ENCODE peak calls at places on chromosomes 5 and 9, in six cellular contexts. J, L, I, O, F and Q are unnamed samples.

GRCh38 chr9:10704720-10705119 is 91.9 kb upstream of the PTPRD start:
- DNase-seq in J (no peak), L (no peak), I (no peak), O (peak; percentile 54), F (no peak), Q (no peak)

GRCh38 chr5:4640793-4641192 is 499.3 kb upstream of the ADAMTS16 start:
- DNase-seq in J (no peak), L (peak; percentile 62), I (no peak), O (peak; percentile 85), F (peak; percentile 1), Q (peak; percentile 32)

GRCh38 chr5:54717870-54718269 is 200.3 kb downstream of the SNX18 start:
- DNase-seq in J (no peak), L (no peak), I (no peak), O (no peak), F (no peak), Q (no peak)

GRCh38 chr5:137679195-137679594 is 56.7 kb downstream of the KLHL3 start:
- DNase-seq in J (no peak), L (no peak), I (no peak), O (no peak), F (no peak), Q (no peak)

GRCh38 chr5:58860680-58861079 is 277.8 kb downstream of the RAB3C start:
- DNase-seq in J (no peak), L (no peak), I (no peak), O (no peak), F (no peak), Q (no peak)

GRCh38 chr5:179275941-179276837 is 69.1 kb downstream of the ADAMTS2 start:
- DNase-seq in J (peak; percentile 98), L (no peak), I (peak; percentile 51), O (peak; percentile 48), F (no peak), Q (no peak)

GRCh38 chr5:135864503-135865443 is 30.3 kb downstream of the SLC25A48 start:
- DNase-seq in J (no peak), L (no peak), I (no peak), O (no peak), F (no peak), Q (no peak)

GRCh38 chr5:93622240-93622885 is 39.3 kb downstream of the NR2F1 start:
- DNase-seq in J (peak; percentile 77), L (no peak), I (no peak), O (peak; percentile 92), F (peak; percentile 25), Q (no peak)

GRCh38 chr5:103562453-103563157 is at the start of gene NUDT12:
- DNase-seq in J (peak; percentile 67), L (peak; percentile 91), I (peak; percentile 72), O (peak; percentile 89), F (peak; percentile 70), Q (peak; percentile 5)

GRCh38 chr9:13410566-13411031 is 131.1 kb upstream of the MPDZ start:
- DNase-seq in J (no peak), L (no peak), I (no peak), O (no peak), F (peak; percentile 56), Q (no peak)

GRCh38 chr9:133089271-133089671 is 27.5 kb downstream of the CEL start:
- DNase-seq in J (no peak), L (peak; percentile 44), I (no peak), O (peak; percentile 5), F (no peak), Q (peak; percentile 20)

GRCh38 chr9:8648271-8648670 is 848.7 kb upstream of the DMAC1 start:
- DNase-seq in J (no peak), L (no peak), I (no peak), O (peak; percentile 54), F (no peak), Q (no peak)

GRCh38 chr5:73222173-73222572 is 49.2 kb downstream of the TMEM174 start:
- DNase-seq in J (no peak), L (no peak), I (no peak), O (no peak), F (no peak), Q (no peak)

GRCh38 chr5:108727154-108727638 is 20.5 kb upstream of the FER start:
- DNase-seq in J (peak; percentile 24), L (no peak), I (peak; percentile 60), O (no peak), F (no peak), Q (no peak)

GRCh38 chr5:64210866-64211265 is 45.2 kb downstream of the RNF180 start:
- DNase-seq in J (peak; percentile 72), L (no peak), I (no peak), O (peak; percentile 84), F (peak; percentile 84), Q (no peak)

GRCh38 chr5:122908662-122909061 is 63.2 kb downstream of the SNX24 start:
- DNase-seq in J (no peak), L (no peak), I (no peak), O (peak; percentile 54), F (no peak), Q (no peak)

GRCh38 chr5:17012289-17012688 is 76.2 kb upstream of the MYO10 start:
- DNase-seq in J (peak; percentile 83), L (no peak), I (no peak), O (peak; percentile 16), F (peak; percentile 60), Q (no peak)

GRCh38 chr5:127088226-127088625 is 14.9 kb upstream of the C5orf63 start:
- DNase-seq in J (peak; percentile 97), L (no peak), I (peak; percentile 29), O (no peak), F (peak; percentile 95), Q (no peak)

GRCh38 chr5:73188764-73189521 is 15.9 kb downstream of the TMEM174 start:
- DNase-seq in J (peak; percentile 66), L (peak; percentile 39), I (no peak), O (peak; percentile 62), F (no peak), Q (no peak)

GRCh38 chr5:56406838-56407237 is 173.7 kb upstream of the ANKRD55 start:
- DNase-seq in J (peak; percentile 43), L (no peak), I (no peak), O (no peak), F (no peak), Q (no peak)

GRCh38 chr5:103444333-103445038 is 118.1 kb downstream of the NUDT12 start:
- DNase-seq in J (no peak), L (no peak), I (no peak), O (peak; percentile 45), F (peak; percentile 27), Q (no peak)

GRCh38 chr5:1911773-1912235 is 29.1 kb upstream of the IRX4 start:
- DNase-seq in J (no peak), L (peak; percentile 25), I (no peak), O (no peak), F (no peak), Q (no peak)

GRCh38 chr5:78985407-78986223 is 505 bp upstream of the ARSB start:
- DNase-seq in J (peak; percentile 64), L (peak; percentile 46), I (peak; percentile 57), O (no peak), F (peak; percentile 39), Q (peak; percentile 65)

GRCh38 chr9:131625848-131626670 is 80.7 kb downstream of the PRRT1B start:
- DNase-seq in J (peak; percentile 17), L (no peak), I (no peak), O (no peak), F (no peak), Q (no peak)

GRCh38 chr5:81426347-81426746 is 32.4 kb upstream of the ACOT12 start:
- DNase-seq in J (no peak), L (no peak), I (no peak), O (no peak), F (no peak), Q (no peak)
- H3K27ac ChIP-seq in J (no peak overlapping the region), L (no peak overlapping the region), I (no peak overlapping the region), O (no peak overlapping the region), F (no peak overlapping the region), Q (peak overlapping the region; percentile 57)

GRCh38 chr5:76664065-76664464 is 40.9 kb upstream of the F2RL2 start:
- DNase-seq in J (no peak), L (no peak), I (no peak), O (no peak), F (no peak), Q (no peak)

GRCh38 chr5:76663573-76663972 is 40.4 kb upstream of the F2RL2 start:
- DNase-seq in J (no peak), L (no peak), I (no peak), O (no peak), F (no peak), Q (no peak)

GRCh38 chr5:76660360-76660759 is 37.2 kb upstream of the F2RL2 start:
- DNase-seq in J (peak; percentile 13), L (no peak), I (no peak), O (no peak), F (no peak), Q (no peak)

GRCh38 chr5:76657683-76658311 is 34.6 kb upstream of the F2RL2 start:
- DNase-seq in J (no peak), L (no peak), I (no peak), O (peak; percentile 90), F (no peak), Q (no peak)

DNA sequence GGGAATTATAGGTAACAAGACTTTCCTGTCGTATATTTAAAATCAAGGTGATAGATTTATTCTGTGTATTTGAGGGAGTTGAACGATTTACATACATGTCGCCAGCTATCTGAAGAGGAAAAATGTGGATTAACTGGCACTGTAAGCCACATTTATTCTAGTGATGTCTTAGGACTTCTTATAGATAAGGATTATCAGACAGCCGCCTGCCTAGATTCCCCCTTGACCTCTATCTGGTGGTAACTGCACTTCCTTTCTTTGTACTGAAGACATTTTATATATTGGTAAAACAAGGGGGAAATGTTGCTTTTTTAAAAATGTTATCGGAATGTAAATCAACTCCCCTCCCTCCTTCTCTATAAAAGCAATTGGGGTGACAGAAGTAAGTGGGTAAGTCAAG is 39.3 kb upstream of the F2RL2 start:
- DNase-seq in J (no peak), L (no peak), I (no peak), O (no peak), F (no peak), Q (no peak)
- H3K4me1 ChIP-seq in J (peaks cover 4% of the 10 kb centered on the region), L (no peaks in the 10 kb centered on the region), I (no peaks in the 10 kb centered on the region), O (peaks cover 14% of the 10 kb centered on the region), F (no peaks in the 10 kb centered on the region), Q (no peaks in the 10 kb centered on the region)

GRCh38 chr5:172770675-172771438 is at the start of gene DUSP1:
- DNase-seq in J (peak; percentile 98), L (peak; percentile 96), I (peak; percentile 99), O (peak; percentile 98), F (peak; percentile 95), Q (peak; percentile 93)
- H3K9ac ChIP-seq in J (peak within 1 kb of the TSS; percentile 94), L (peak within 1 kb of the TSS; percentile 70), I (peak within 1 kb of the TSS; percentile 100), O (peak within 1 kb of the TSS; percentile 93), F (peak within 1 kb of the TSS; percentile 96), Q (peak within 1 kb of the TSS; percentile 91)

DNA sequence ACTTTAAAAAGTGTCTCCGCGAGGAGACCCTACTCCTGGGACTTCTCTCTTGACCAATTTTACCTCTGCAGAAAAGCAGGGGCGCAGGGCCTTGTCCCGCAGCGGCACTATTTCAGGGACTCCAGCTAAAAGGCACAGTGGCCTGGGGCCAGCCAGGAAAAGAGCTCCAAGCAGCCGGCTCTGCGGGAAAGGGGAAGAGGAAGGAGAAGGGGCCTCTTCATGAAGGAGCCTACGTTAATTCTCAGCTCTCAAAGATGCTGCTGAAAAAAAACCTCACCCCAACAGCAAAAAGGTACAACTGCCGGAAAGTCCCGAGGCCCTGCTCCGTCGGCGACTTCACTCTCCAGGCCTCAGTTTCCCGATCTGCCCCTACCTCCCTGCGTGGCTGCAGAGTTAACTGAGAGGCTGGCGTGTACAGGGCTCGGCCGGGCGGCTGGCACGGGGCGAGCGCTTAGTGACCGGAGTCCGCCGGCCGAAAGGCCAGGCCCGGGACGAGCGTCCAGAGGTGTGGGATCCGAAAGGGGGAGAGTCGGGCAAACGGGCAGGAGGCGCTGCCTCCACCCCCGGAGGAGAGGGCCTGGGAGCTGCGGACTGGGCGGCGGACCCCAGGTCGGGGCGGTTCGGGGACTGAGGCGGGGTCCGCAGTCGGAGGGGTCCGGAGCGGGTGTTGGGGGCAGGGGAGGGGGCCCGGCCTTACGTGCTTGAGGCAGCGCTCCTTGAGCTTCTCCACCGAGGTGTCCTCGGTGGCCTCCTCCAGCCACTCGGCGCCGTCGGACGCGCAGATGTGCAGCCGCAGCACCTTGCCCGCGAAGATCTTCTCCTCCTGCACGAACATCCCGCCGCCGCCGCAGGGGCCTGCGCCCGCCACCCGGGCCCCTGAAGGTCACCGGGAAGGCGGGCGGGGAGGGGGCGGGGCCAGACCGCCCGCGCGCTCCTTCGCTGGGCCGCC is 571 bp downstream of the UBAC1 start:
- DNase-seq in J (no peak), L (no peak), I (no peak), O (no peak), F (peak; percentile 31), Q (no peak)
- H3K27ac ChIP-seq in J (peak overlapping the region; percentile 47), L (no peak overlapping the region), I (peak overlapping the region; percentile 75), O (no peak overlapping the region), F (peak overlapping the region; percentile 37), Q (peak overlapping the region; percentile 66)